ENCODE peak calls at places on chromosome 6, in eight cellular contexts. One of them, this sample, is unnamed.

GRCh38 chr6:43916924-43917877 is 147.2 kb downstream of the VEGFA start:
- DNase-seq in A549: no peak
- DNase-seq in K562: no peak
- DNase-seq in SK-N-SH: no peak
- DNase-seq in HL-60: peak
- DNase-seq in GM23338: no peak
- DNase-seq in HepG2: peak
- DNase-seq in HCT116: no peak
- DNase-seq in this sample: no peak

GRCh38 chr6:113246186-113246585 is 611.0 kb upstream of the MARCKS start:
- DNase-seq in HL-60: no peak
- DNase-seq in K562: no peak
- DNase-seq in GM23338: no peak
- DNase-seq in SK-N-SH: no peak
- DNase-seq in A549: no peak
- DNase-seq in HepG2: no peak
- DNase-seq in HCT116: no peak
- DNase-seq in this sample: no peak

GRCh38 chr6:27791182-27791939 is 120.8 kb downstream of the OR2B2 start:
- DNase-seq in K562: peak
- DNase-seq in HepG2: peak
- DNase-seq in HCT116: peak
- DNase-seq in GM23338: peak
- DNase-seq in SK-N-SH: peak
- DNase-seq in A549: peak
- DNase-seq in HL-60: peak
- DNase-seq in this sample: peak

GRCh38 chr6:38974389-38975133 is 74.0 kb upstream of the GLP1R start:
- DNase-seq in HepG2: no peak
- DNase-seq in K562: no peak
- DNase-seq in A549: no peak
- DNase-seq in SK-N-SH: no peak
- DNase-seq in GM23338: no peak
- DNase-seq in HL-60: no peak
- DNase-seq in HCT116: no peak
- DNase-seq in this sample: no peak

GRCh38 chr6:168742146-168742782 is 301.3 kb downstream of the SMOC2 start:
- DNase-seq in HCT116: no peak
- DNase-seq in HL-60: no peak
- DNase-seq in A549: no peak
- DNase-seq in K562: no peak
- DNase-seq in GM23338: no peak
- DNase-seq in SK-N-SH: no peak
- DNase-seq in HepG2: no peak
- DNase-seq in this sample: no peak

GRCh38 chr6:28751514-28751913 is 172.3 kb downstream of the TRIM27 start:
- DNase-seq in HCT116: no peak
- DNase-seq in GM23338: no peak
- DNase-seq in A549: no peak
- DNase-seq in SK-N-SH: no peak
- DNase-seq in K562: peak
- DNase-seq in HL-60: no peak
- DNase-seq in HepG2: no peak
- DNase-seq in this sample: no peak

GRCh38 chr6:158939255-158940170 is 60.5 kb downstream of the RSPH3 start:
- DNase-seq in HL-60: peak
- DNase-seq in K562: no peak
- DNase-seq in SK-N-SH: no peak
- DNase-seq in GM23338: peak
- DNase-seq in HCT116: no peak
- DNase-seq in A549: no peak
- DNase-seq in HepG2: no peak
- DNase-seq in this sample: no peak

GRCh38 chr6:9502991-9503761 is 911.7 kb downstream of the TFAP2A start:
- DNase-seq in A549: no peak
- DNase-seq in HL-60: no peak
- DNase-seq in HCT116: no peak
- DNase-seq in HepG2: no peak
- DNase-seq in GM23338: peak
- DNase-seq in K562: no peak
- DNase-seq in SK-N-SH: no peak
- DNase-seq in this sample: peak

GRCh38 chr6:47836639-47837038 is 54.8 kb downstream of the OPN5 start:
- DNase-seq in HepG2: peak
- DNase-seq in A549: no peak
- DNase-seq in SK-N-SH: no peak
- DNase-seq in GM23338: no peak
- DNase-seq in K562: no peak
- DNase-seq in HCT116: no peak
- DNase-seq in HL-60: no peak
- DNase-seq in this sample: no peak

GRCh38 chr6:144912474-144912873 is 627.3 kb downstream of the UTRN start:
- DNase-seq in A549: no peak
- DNase-seq in K562: no peak
- DNase-seq in SK-N-SH: no peak
- DNase-seq in GM23338: peak
- DNase-seq in HL-60: no peak
- DNase-seq in HCT116: no peak
- DNase-seq in HepG2: no peak
- DNase-seq in this sample: no peak

GRCh38 chr6:390914-391558 is 516 bp upstream of the IRF4 start:
- DNase-seq in HCT116: no peak
- DNase-seq in HL-60: no peak
- DNase-seq in K562: no peak
- DNase-seq in GM23338: peak
- DNase-seq in A549: no peak
- DNase-seq in HepG2: no peak
- DNase-seq in SK-N-SH: no peak
- DNase-seq in this sample: no peak

GRCh38 chr6:159107451-159108260 is 61.5 kb upstream of the FNDC1 start:
- DNase-seq in GM23338: no peak
- DNase-seq in HL-60: no peak
- DNase-seq in HCT116: no peak
- DNase-seq in HepG2: no peak
- DNase-seq in SK-N-SH: no peak
- DNase-seq in A549: no peak
- DNase-seq in K562: no peak
- DNase-seq in this sample: no peak

GRCh38 chr6:106474476-106474875 is 114.0 kb downstream of the CRYBG1 start:
- DNase-seq in HCT116: no peak
- DNase-seq in K562: no peak
- DNase-seq in SK-N-SH: no peak
- DNase-seq in HL-60: no peak
- DNase-seq in A549: no peak
- DNase-seq in HepG2: no peak
- DNase-seq in GM23338: no peak
- DNase-seq in this sample: no peak

GRCh38 chr6:149046164-149046821 is 271.2 kb upstream of the TAB2 start:
- DNase-seq in A549: no peak
- DNase-seq in K562: no peak
- DNase-seq in HL-60: no peak
- DNase-seq in GM23338: no peak
- DNase-seq in HCT116: no peak
- DNase-seq in HepG2: no peak
- DNase-seq in SK-N-SH: no peak
- DNase-seq in this sample: no peak

GRCh38 chr6:149041953-149042352 is 275.6 kb upstream of the TAB2 start:
- DNase-seq in HCT116: no peak
- DNase-seq in K562: no peak
- DNase-seq in A549: no peak
- DNase-seq in SK-N-SH: no peak
- DNase-seq in HepG2: no peak
- DNase-seq in GM23338: no peak
- DNase-seq in HL-60: no peak
- DNase-seq in this sample: no peak

GRCh38 chr6:149044394-149044965 is 273.0 kb upstream of the TAB2 start:
- DNase-seq in K562: no peak
- DNase-seq in GM23338: no peak
- DNase-seq in HCT116: no peak
- DNase-seq in HepG2: no peak
- DNase-seq in SK-N-SH: no peak
- DNase-seq in A549: no peak
- DNase-seq in HL-60: no peak
- DNase-seq in this sample: no peak

GRCh38 chr6:149045404-149045803 is 272.1 kb upstream of the TAB2 start:
- DNase-seq in HepG2: peak
- DNase-seq in SK-N-SH: no peak
- DNase-seq in A549: no peak
- DNase-seq in HCT116: no peak
- DNase-seq in GM23338: peak
- DNase-seq in K562: no peak
- DNase-seq in HL-60: peak
- DNase-seq in this sample: no peak

GRCh38 chr6:149043476-149044130 is 273.9 kb upstream of the TAB2 start:
- DNase-seq in SK-N-SH: peak
- DNase-seq in GM23338: peak
- DNase-seq in HL-60: peak
- DNase-seq in A549: peak
- DNase-seq in HepG2: peak
- DNase-seq in HCT116: peak
- DNase-seq in K562: peak
- DNase-seq in this sample: no peak
- TF ChIP-seq CTCF in SK-N-SH: peak
- TF ChIP-seq CTCF in GM23338: peak
- TF ChIP-seq CTCF in HL-60: peak
- TF ChIP-seq CTCF in A549: no peak
- TF ChIP-seq CTCF in HepG2: peak
- TF ChIP-seq CTCF in HCT116: peak
- TF ChIP-seq CTCF in K562: peak
- TF ChIP-seq CTCF in this sample: peak

GRCh38 chr6:132252113-132252512 is 149.2 kb downstream of the MOXD1 start:
- DNase-seq in HepG2: no peak
- DNase-seq in GM23338: peak
- DNase-seq in HCT116: no peak
- DNase-seq in K562: no peak
- DNase-seq in HL-60: no peak
- DNase-seq in SK-N-SH: no peak
- DNase-seq in A549: no peak
- DNase-seq in this sample: no peak

GRCh38 chr6:132246632-132247270 is 154.5 kb downstream of the MOXD1 start:
- DNase-seq in HL-60: no peak
- DNase-seq in SK-N-SH: no peak
- DNase-seq in HCT116: no peak
- DNase-seq in K562: no peak
- DNase-seq in HepG2: no peak
- DNase-seq in A549: no peak
- DNase-seq in GM23338: no peak
- DNase-seq in this sample: no peak

GRCh38 chr6:132244744-132245143 is 156.5 kb downstream of the MOXD1 start:
- DNase-seq in K562: no peak
- DNase-seq in HepG2: no peak
- DNase-seq in GM23338: no peak
- DNase-seq in A549: no peak
- DNase-seq in SK-N-SH: no peak
- DNase-seq in HCT116: no peak
- DNase-seq in HL-60: no peak
- DNase-seq in this sample: no peak

GRCh38 chr6:132251711-132252110 is 149.6 kb downstream of the MOXD1 start:
- DNase-seq in K562: no peak
- DNase-seq in GM23338: no peak
- DNase-seq in A549: no peak
- DNase-seq in HCT116: no peak
- DNase-seq in SK-N-SH: no peak
- DNase-seq in HepG2: no peak
- DNase-seq in HL-60: no peak
- DNase-seq in this sample: no peak

GRCh38 chr6:132247381-132248159 is 153.7 kb downstream of the MOXD1 start:
- DNase-seq in GM23338: no peak
- DNase-seq in K562: no peak
- DNase-seq in HL-60: no peak
- DNase-seq in SK-N-SH: no peak
- DNase-seq in HepG2: no peak
- DNase-seq in A549: no peak
- DNase-seq in HCT116: no peak
- DNase-seq in this sample: no peak
- TF ChIP-seq REST in GM23338: no peak
- TF ChIP-seq REST in K562: no peak
- TF ChIP-seq REST in HL-60: no peak
- TF ChIP-seq REST in SK-N-SH: no peak
- TF ChIP-seq REST in HepG2: no peak
- TF ChIP-seq REST in A549: no peak
- TF ChIP-seq REST in HCT116: no peak
- TF ChIP-seq REST in this sample: no peak

GRCh38 chr6:25038300-25038699 is 102.5 kb upstream of the RIPOR2 start:
- DNase-seq in K562: no peak
- DNase-seq in GM23338: no peak
- DNase-seq in HCT116: no peak
- DNase-seq in HL-60: no peak
- DNase-seq in A549: no peak
- DNase-seq in SK-N-SH: no peak
- DNase-seq in HepG2: no peak
- DNase-seq in this sample: no peak

GRCh38 chr6:25041676-25042598 is 106.2 kb upstream of the RIPOR2 start:
- DNase-seq in K562: no peak
- DNase-seq in HepG2: no peak
- DNase-seq in GM23338: peak
- DNase-seq in HCT116: no peak
- DNase-seq in A549: no peak
- DNase-seq in SK-N-SH: no peak
- DNase-seq in HL-60: no peak
- DNase-seq in this sample: no peak

GRCh38 chr6:25038992-25039391 is 103.2 kb upstream of the RIPOR2 start:
- DNase-seq in K562: no peak
- DNase-seq in GM23338: no peak
- DNase-seq in A549: no peak
- DNase-seq in HCT116: no peak
- DNase-seq in HL-60: no peak
- DNase-seq in HepG2: no peak
- DNase-seq in SK-N-SH: no peak
- DNase-seq in this sample: no peak

GRCh38 chr6:25042984-25043725 is 107.4 kb upstream of the RIPOR2 start:
- DNase-seq in GM23338: no peak
- DNase-seq in HL-60: no peak
- DNase-seq in A549: no peak
- DNase-seq in HCT116: no peak
- DNase-seq in HepG2: no peak
- DNase-seq in K562: no peak
- DNase-seq in SK-N-SH: no peak
- DNase-seq in this sample: no peak

GRCh38 chr6:25042599-25042936 is 106.8 kb upstream of the RIPOR2 start:
- DNase-seq in SK-N-SH: no peak
- DNase-seq in HCT116: no peak
- DNase-seq in HepG2: no peak
- DNase-seq in HL-60: no peak
- DNase-seq in GM23338: peak
- DNase-seq in K562: no peak
- DNase-seq in A549: no peak
- DNase-seq in this sample: no peak
- TF ChIP-seq CTCF in SK-N-SH: no peak
- TF ChIP-seq CTCF in HCT116: peak
- TF ChIP-seq CTCF in HepG2: no peak
- TF ChIP-seq CTCF in HL-60: no peak
- TF ChIP-seq CTCF in GM23338: peak
- TF ChIP-seq CTCF in K562: no peak
- TF ChIP-seq CTCF in A549: no peak
- TF ChIP-seq CTCF in this sample: no peak

DNA sequence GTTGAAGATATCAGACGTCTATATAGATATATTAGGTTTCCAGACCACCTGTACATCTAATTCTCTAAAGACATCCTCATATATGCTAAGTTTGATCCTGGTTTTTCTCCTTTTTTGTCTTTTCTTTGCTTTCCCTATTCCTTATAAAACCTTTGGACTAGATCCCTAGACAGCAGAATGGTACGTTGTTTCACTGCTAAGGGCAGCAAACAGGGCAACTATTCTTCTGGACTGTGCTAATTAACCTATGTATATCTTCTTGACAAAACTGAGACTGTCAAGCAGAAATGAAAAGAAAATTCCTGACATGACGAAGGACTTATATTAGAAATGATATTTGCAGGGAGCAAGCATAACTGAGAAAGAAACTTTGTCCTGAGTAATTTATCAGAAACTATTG is 19.1 kb downstream of the ME1 start:
- DNase-seq in A549: no peak
- DNase-seq in K562: no peak
- DNase-seq in HL-60: no peak
- DNase-seq in SK-N-SH: no peak
- DNase-seq in HCT116: no peak
- DNase-seq in GM23338: no peak
- DNase-seq in HepG2: no peak
- DNase-seq in this sample: no peak
- TF ChIP-seq REST in A549: no peak
- TF ChIP-seq REST in K562: no peak
- TF ChIP-seq REST in HL-60: no peak
- TF ChIP-seq REST in SK-N-SH: no peak
- TF ChIP-seq REST in HCT116: no peak
- TF ChIP-seq REST in GM23338: no peak
- TF ChIP-seq REST in HepG2: no peak
- TF ChIP-seq REST in this sample: no peak

This sample was measured in Panc1.